ENCODE peak calls at places on chromosomes 6 and 20, in seven cellular contexts. One of them, this sample, is unnamed.

GRCh38 chr6:6885521-6886088 is 222.2 kb upstream of the RREB1 start:
- DNase-seq in GM10248: no peak
- DNase-seq in hippocampal formation: no peak
- DNase-seq in HFF-Myc: no peak
- DNase-seq in IMR-90: no peak
- DNase-seq in hypothalamus: no peak
- DNase-seq in endothelial cell: no peak
- DNase-seq in this sample: no peak

GRCh38 chr20:24627926-24628325 is 158.5 kb downstream of the SYNDIG1 start:
- DNase-seq in hippocampal formation: no peak
- DNase-seq in HFF-Myc: no peak
- DNase-seq in IMR-90: no peak
- DNase-seq in endothelial cell: no peak
- DNase-seq in hypothalamus: no peak
- DNase-seq in GM10248: no peak
- DNase-seq in this sample: no peak

GRCh38 chr6:146892613-146893401 is 294.0 kb downstream of the ADGB start:
- DNase-seq in hypothalamus: no peak
- DNase-seq in endothelial cell: no peak
- DNase-seq in hippocampal formation: no peak
- DNase-seq in GM10248: no peak
- DNase-seq in IMR-90: peak
- DNase-seq in HFF-Myc: peak
- DNase-seq in this sample: peak

GRCh38 chr6:115843945-115844344 is 216.7 kb downstream of the FRK start:
- DNase-seq in HFF-Myc: no peak
- DNase-seq in IMR-90: no peak
- DNase-seq in hypothalamus: no peak
- DNase-seq in endothelial cell: no peak
- DNase-seq in GM10248: no peak
- DNase-seq in hippocampal formation: no peak
- DNase-seq in this sample: no peak

GRCh38 chr20:63645218-63645617 is 8.0 kb downstream of the STMN3 start:
- DNase-seq in HFF-Myc: no peak
- DNase-seq in GM10248: no peak
- DNase-seq in hypothalamus: no peak
- DNase-seq in hippocampal formation: no peak
- DNase-seq in endothelial cell: no peak
- DNase-seq in IMR-90: no peak
- DNase-seq in this sample: no peak

GRCh38 chr6:104537185-104537584 is 322.5 kb downstream of the HACE1 start:
- DNase-seq in endothelial cell: no peak
- DNase-seq in GM10248: no peak
- DNase-seq in IMR-90: peak
- DNase-seq in HFF-Myc: peak
- DNase-seq in hypothalamus: no peak
- DNase-seq in hippocampal formation: no peak
- DNase-seq in this sample: peak

GRCh38 chr20:36317675-36318074 is 11.5 kb downstream of the DLGAP4 start:
- DNase-seq in hypothalamus: no peak
- DNase-seq in GM10248: no peak
- DNase-seq in hippocampal formation: no peak
- DNase-seq in HFF-Myc: no peak
- DNase-seq in IMR-90: no peak
- DNase-seq in endothelial cell: no peak
- DNase-seq in this sample: no peak

GRCh38 chr6:46325561-46326525 is 155.1 kb upstream of the ENPP5 start:
- DNase-seq in endothelial cell: no peak
- DNase-seq in hypothalamus: peak
- DNase-seq in HFF-Myc: peak
- DNase-seq in IMR-90: peak
- DNase-seq in hippocampal formation: peak
- DNase-seq in GM10248: no peak
- DNase-seq in this sample: no peak

GRCh38 chr6:12804967-12805645 is 88.5 kb downstream of the PHACTR1 start:
- DNase-seq in IMR-90: no peak
- DNase-seq in HFF-Myc: no peak
- DNase-seq in hippocampal formation: no peak
- DNase-seq in hypothalamus: no peak
- DNase-seq in GM10248: no peak
- DNase-seq in endothelial cell: no peak
- DNase-seq in this sample: no peak

GRCh38 chr6:121442591-121442990 is 7.1 kb downstream of the GJA1 start:
- DNase-seq in endothelial cell: no peak
- DNase-seq in hypothalamus: no peak
- DNase-seq in HFF-Myc: no peak
- DNase-seq in hippocampal formation: no peak
- DNase-seq in GM10248: no peak
- DNase-seq in IMR-90: no peak
- DNase-seq in this sample: no peak

GRCh38 chr20:51220293-51220706 is 197.4 kb upstream of the KCNG1 start:
- DNase-seq in hypothalamus: no peak
- DNase-seq in endothelial cell: peak
- DNase-seq in IMR-90: no peak
- DNase-seq in GM10248: peak
- DNase-seq in hippocampal formation: no peak
- DNase-seq in HFF-Myc: no peak
- DNase-seq in this sample: no peak

GRCh38 chr20:23214903-23215302 is 128.8 kb upstream of the CD93 start:
- DNase-seq in HFF-Myc: no peak
- DNase-seq in endothelial cell: no peak
- DNase-seq in hippocampal formation: no peak
- DNase-seq in IMR-90: peak
- DNase-seq in hypothalamus: no peak
- DNase-seq in GM10248: no peak
- DNase-seq in this sample: no peak

GRCh38 chr6:155050311-155050710 is 55.2 kb downstream of the TIAM2 start:
- DNase-seq in hippocampal formation: no peak
- DNase-seq in GM10248: peak
- DNase-seq in HFF-Myc: no peak
- DNase-seq in IMR-90: peak
- DNase-seq in hypothalamus: no peak
- DNase-seq in endothelial cell: no peak
- DNase-seq in this sample: no peak

GRCh38 chr6:157812425-157813171 is 10.4 kb upstream of the SNX9 start:
- DNase-seq in endothelial cell: no peak
- DNase-seq in HFF-Myc: no peak
- DNase-seq in GM10248: no peak
- DNase-seq in IMR-90: no peak
- DNase-seq in hypothalamus: no peak
- DNase-seq in hippocampal formation: no peak
- DNase-seq in this sample: no peak

GRCh38 chr6:119446623-119447008 is 97.1 kb upstream of the MAN1A1 start:
- DNase-seq in hippocampal formation: no peak
- DNase-seq in hypothalamus: peak
- DNase-seq in IMR-90: peak
- DNase-seq in endothelial cell: no peak
- DNase-seq in HFF-Myc: no peak
- DNase-seq in GM10248: no peak
- DNase-seq in this sample: peak

GRCh38 chr20:61371501-61372150 is 119.6 kb downstream of the CDH4 start:
- DNase-seq in HFF-Myc: no peak
- DNase-seq in hippocampal formation: no peak
- DNase-seq in hypothalamus: no peak
- DNase-seq in GM10248: no peak
- DNase-seq in endothelial cell: no peak
- DNase-seq in IMR-90: peak
- DNase-seq in this sample: no peak

GRCh38 chr6:44497807-44498206 is 110.3 kb downstream of the CDC5L start:
- DNase-seq in IMR-90: no peak
- DNase-seq in endothelial cell: no peak
- DNase-seq in GM10248: no peak
- DNase-seq in hippocampal formation: no peak
- DNase-seq in HFF-Myc: no peak
- DNase-seq in hypothalamus: no peak
- DNase-seq in this sample: no peak

GRCh38 chr6:56842602-56843475 is 112.1 kb upstream of the BEND6 start:
- DNase-seq in hippocampal formation: peak
- DNase-seq in IMR-90: peak
- DNase-seq in hypothalamus: peak
- DNase-seq in endothelial cell: peak
- DNase-seq in HFF-Myc: no peak
- DNase-seq in GM10248: peak
- DNase-seq in this sample: no peak

GRCh38 chr20:53387983-53388675 is 205.5 kb downstream of the ZNF217 start:
- DNase-seq in HFF-Myc: no peak
- DNase-seq in endothelial cell: no peak
- DNase-seq in GM10248: no peak
- DNase-seq in hypothalamus: no peak
- DNase-seq in hippocampal formation: no peak
- DNase-seq in IMR-90: no peak
- DNase-seq in this sample: no peak

GRCh38 chr20:62777528-62777830 is 18.8 kb upstream of the MRGBP start:
- DNase-seq in hippocampal formation: no peak
- DNase-seq in IMR-90: no peak
- DNase-seq in HFF-Myc: no peak
- DNase-seq in GM10248: no peak
- DNase-seq in hypothalamus: no peak
- DNase-seq in endothelial cell: no peak
- DNase-seq in this sample: no peak

GRCh38 chr6:39941138-39941537 is 6.9 kb upstream of the MOCS1 start:
- DNase-seq in hypothalamus: no peak
- DNase-seq in IMR-90: no peak
- DNase-seq in endothelial cell: no peak
- DNase-seq in HFF-Myc: no peak
- DNase-seq in GM10248: no peak
- DNase-seq in hippocampal formation: no peak
- DNase-seq in this sample: no peak

GRCh38 chr6:45896783-45897441 is 118.7 kb downstream of the CLIC5 start:
- DNase-seq in GM10248: no peak
- DNase-seq in hippocampal formation: no peak
- DNase-seq in hypothalamus: no peak
- DNase-seq in HFF-Myc: peak
- DNase-seq in IMR-90: no peak
- DNase-seq in endothelial cell: no peak
- DNase-seq in this sample: no peak

GRCh38 chr20:5309971-5310370 is 6.8 kb downstream of the PROKR2 start:
- DNase-seq in hippocampal formation: no peak
- DNase-seq in IMR-90: peak
- DNase-seq in HFF-Myc: no peak
- DNase-seq in endothelial cell: no peak
- DNase-seq in GM10248: no peak
- DNase-seq in hypothalamus: no peak
- DNase-seq in this sample: no peak

GRCh38 chr6:111458670-111459232 is 24.3 kb downstream of the REV3L start:
- DNase-seq in HFF-Myc: no peak
- DNase-seq in endothelial cell: no peak
- DNase-seq in IMR-90: no peak
- DNase-seq in hippocampal formation: no peak
- DNase-seq in hypothalamus: no peak
- DNase-seq in GM10248: no peak
- DNase-seq in this sample: no peak

GRCh38 chr20:46192376-46192944 is 74.3 kb downstream of the CD40 start:
- DNase-seq in endothelial cell: no peak
- DNase-seq in hippocampal formation: no peak
- DNase-seq in GM10248: no peak
- DNase-seq in IMR-90: no peak
- DNase-seq in HFF-Myc: no peak
- DNase-seq in hypothalamus: no peak
- DNase-seq in this sample: no peak

GRCh38 chr6:88378639-88379038 is 212.5 kb upstream of the CNR1 start:
- DNase-seq in IMR-90: no peak
- DNase-seq in GM10248: no peak
- DNase-seq in hippocampal formation: no peak
- DNase-seq in HFF-Myc: no peak
- DNase-seq in hypothalamus: no peak
- DNase-seq in endothelial cell: no peak
- DNase-seq in this sample: no peak

GRCh38 chr6:34005845-34006644 is 139.8 kb downstream of the GRM4 start:
- DNase-seq in IMR-90: no peak
- DNase-seq in hippocampal formation: no peak
- DNase-seq in GM10248: no peak
- DNase-seq in endothelial cell: no peak
- DNase-seq in hypothalamus: no peak
- DNase-seq in HFF-Myc: no peak
- DNase-seq in this sample: no peak

GRCh38 chr20:358891-359555 is 12.1 kb downstream of the NRSN2 start:
- DNase-seq in GM10248: no peak
- DNase-seq in IMR-90: no peak
- DNase-seq in HFF-Myc: no peak
- DNase-seq in hippocampal formation: no peak
- DNase-seq in endothelial cell: no peak
- DNase-seq in hypothalamus: no peak
- DNase-seq in this sample: no peak

GRCh38 chr6:169806718-169807117 is 55.3 kb downstream of the ERMARD start:
- DNase-seq in HFF-Myc: no peak
- DNase-seq in IMR-90: no peak
- DNase-seq in GM10248: no peak
- DNase-seq in endothelial cell: no peak
- DNase-seq in hypothalamus: no peak
- DNase-seq in hippocampal formation: no peak
- DNase-seq in this sample: no peak

GRCh38 chr6:67974931-67975330 is 660.2 kb upstream of the ADGRB3 start:
- DNase-seq in HFF-Myc: no peak
- DNase-seq in GM10248: no peak
- DNase-seq in hypothalamus: no peak
- DNase-seq in hippocampal formation: no peak
- DNase-seq in endothelial cell: no peak
- DNase-seq in IMR-90: no peak
- DNase-seq in this sample: no peak

GRCh38 chr6:157460182-157460999 is 79.4 kb downstream of the ZDHHC14 start:
- DNase-seq in hippocampal formation: no peak
- DNase-seq in IMR-90: peak
- DNase-seq in hypothalamus: no peak
- DNase-seq in endothelial cell: no peak
- DNase-seq in HFF-Myc: no peak
- DNase-seq in GM10248: no peak
- DNase-seq in this sample: no peak

GRCh38 chr6:129774697-129775447 is 64.9 kb upstream of the ARHGAP18 start:
- DNase-seq in hippocampal formation: peak
- DNase-seq in IMR-90: peak
- DNase-seq in HFF-Myc: peak
- DNase-seq in hypothalamus: peak
- DNase-seq in GM10248: peak
- DNase-seq in endothelial cell: peak
- DNase-seq in this sample: peak

GRCh38 chr6:111057074-111057752 is 30.1 kb upstream of the SLC16A10 start:
- DNase-seq in IMR-90: peak
- DNase-seq in hypothalamus: no peak
- DNase-seq in HFF-Myc: peak
- DNase-seq in endothelial cell: peak
- DNase-seq in GM10248: peak
- DNase-seq in hippocampal formation: no peak
- DNase-seq in this sample: peak

GRCh38 chr6:79544939-79545450 is 7.8 kb upstream of the LCA5 start:
- DNase-seq in HFF-Myc: peak
- DNase-seq in hypothalamus: peak
- DNase-seq in IMR-90: peak
- DNase-seq in hippocampal formation: peak
- DNase-seq in GM10248: peak
- DNase-seq in endothelial cell: peak
- DNase-seq in this sample: peak

GRCh38 chr20:24117386-24117785 is 128.8 kb upstream of the GGTLC1 start:
- DNase-seq in hippocampal formation: no peak
- DNase-seq in hypothalamus: no peak
- DNase-seq in HFF-Myc: no peak
- DNase-seq in endothelial cell: no peak
- DNase-seq in IMR-90: no peak
- DNase-seq in GM10248: no peak
- DNase-seq in this sample: no peak

GRCh38 chr6:62392289-62392688 is 106.3 kb upstream of the KHDRBS2 start:
- DNase-seq in endothelial cell: no peak
- DNase-seq in HFF-Myc: no peak
- DNase-seq in GM10248: no peak
- DNase-seq in IMR-90: no peak
- DNase-seq in hypothalamus: no peak
- DNase-seq in hippocampal formation: no peak
- DNase-seq in this sample: no peak